ENCODE peak calls at places on chromosomes 12 and 14, in four cellular contexts. One of them, this sample, is unnamed.

GRCh38 chr14:76917759-76918175 is 91.6 kb downstream of the LRRC74A start:
- DNase-seq in Calu3: no peak
- DNase-seq in endothelial cell: no peak
- DNase-seq in WTC11: no peak
- DNase-seq in this sample: no peak

GRCh38 chr14:51386411-51386810 is 146.4 kb downstream of the TMX1 start:
- DNase-seq in WTC11: no peak
- DNase-seq in endothelial cell: no peak
- DNase-seq in Calu3: no peak
- DNase-seq in this sample: no peak

GRCh38 chr14:54348001-54348611 is 48.7 kb upstream of the CDKN3 start:
- DNase-seq in Calu3: peak; percentile 46
- DNase-seq in WTC11: no peak
- DNase-seq in endothelial cell: peak; percentile 46
- DNase-seq in this sample: peak; percentile 71

GRCh38 chr12:7219599-7220243 is 30.2 kb downstream of the PEX5 start:
- DNase-seq in WTC11: peak; percentile 77
- DNase-seq in endothelial cell: peak; percentile 73
- DNase-seq in Calu3: peak; percentile 72
- DNase-seq in this sample: peak; percentile 62

GRCh38 chr12:46675736-46676135 is 150.1 kb downstream of the SLC38A4 start:
- DNase-seq in Calu3: peak; percentile 24
- DNase-seq in endothelial cell: peak; percentile 7
- DNase-seq in WTC11: peak; percentile 31
- DNase-seq in this sample: peak; percentile 20

GRCh38 chr12:125132698-125133400 is 67.6 kb downstream of the AACS start:
- DNase-seq in endothelial cell: no peak
- DNase-seq in Calu3: no peak
- DNase-seq in WTC11: no peak
- DNase-seq in this sample: no peak

GRCh38 chr14:64060199-64060545 is 207.4 kb downstream of the SYNE2 start:
- DNase-seq in WTC11: no peak
- DNase-seq in endothelial cell: no peak
- DNase-seq in Calu3: no peak
- DNase-seq in this sample: no peak

GRCh38 chr12:83158613-83159207 is 472.0 kb downstream of the TMTC2 start:
- DNase-seq in WTC11: no peak
- DNase-seq in Calu3: no peak
- DNase-seq in endothelial cell: no peak
- DNase-seq in this sample: no peak

GRCh38 chr12:79692249-79692619 is 1.5 kb upstream of the PAWR start:
- DNase-seq in Calu3: no peak
- DNase-seq in endothelial cell: no peak
- DNase-seq in WTC11: no peak
- DNase-seq in this sample: no peak

GRCh38 chr12:15486859-15487258 is 164.6 kb downstream of the PTPRO start:
- DNase-seq in Calu3: no peak
- DNase-seq in WTC11: no peak
- DNase-seq in endothelial cell: no peak
- DNase-seq in this sample: no peak

GRCh38 chr12:23281295-23281694 is 656.3 kb downstream of the ETNK1 start:
- DNase-seq in Calu3: no peak
- DNase-seq in WTC11: no peak
- DNase-seq in endothelial cell: no peak
- DNase-seq in this sample: no peak

GRCh38 chr12:108532061-108532848 is 17.2 kb downstream of the FICD start:
- DNase-seq in Calu3: no peak
- DNase-seq in endothelial cell: no peak
- DNase-seq in WTC11: no peak
- DNase-seq in this sample: no peak

GRCh38 chr14:95189400-95190162 is 32.3 kb upstream of the DICER1 start:
- DNase-seq in WTC11: no peak
- DNase-seq in endothelial cell: no peak
- DNase-seq in Calu3: no peak
- DNase-seq in this sample: no peak

GRCh38 chr12:129486931-129487330 is 416.9 kb downstream of the TMEM132D start:
- DNase-seq in endothelial cell: no peak
- DNase-seq in WTC11: no peak
- DNase-seq in Calu3: no peak
- DNase-seq in this sample: no peak

GRCh38 chr12:56922032-56922431 is 12.2 kb downstream of the SDR9C7 start:
- DNase-seq in endothelial cell: no peak
- DNase-seq in Calu3: no peak
- DNase-seq in WTC11: no peak
- DNase-seq in this sample: no peak

GRCh38 chr14:32559048-32559447 is 229.9 kb downstream of the AKAP6 start:
- DNase-seq in WTC11: no peak
- DNase-seq in endothelial cell: no peak
- DNase-seq in Calu3: no peak
- DNase-seq in this sample: no peak

GRCh38 chr14:58133739-58134138 is 18.3 kb downstream of the ARMH4 start:
- DNase-seq in WTC11: no peak
- DNase-seq in Calu3: no peak
- DNase-seq in endothelial cell: no peak
- DNase-seq in this sample: no peak

GRCh38 chr14:52825085-52825484 is 33.7 kb upstream of the GNPNAT1 start:
- DNase-seq in WTC11: no peak
- DNase-seq in endothelial cell: no peak
- DNase-seq in Calu3: no peak
- DNase-seq in this sample: no peak

GRCh38 chr12:24596768-24597388 is 352.0 kb downstream of the BCAT1 start:
- DNase-seq in endothelial cell: no peak
- DNase-seq in WTC11: no peak
- DNase-seq in Calu3: no peak
- DNase-seq in this sample: peak; percentile 31

GRCh38 chr14:72688990-72689677 is 204.8 kb downstream of the DPF3 start:
- DNase-seq in WTC11: no peak
- DNase-seq in endothelial cell: no peak
- DNase-seq in Calu3: no peak
- DNase-seq in this sample: no peak

GRCh38 chr12:4241592-4241991 is 32.0 kb upstream of the CCND2 start:
- DNase-seq in Calu3: no peak
- DNase-seq in WTC11: no peak
- DNase-seq in endothelial cell: no peak
- DNase-seq in this sample: no peak

GRCh38 chr14:71754422-71755095 is 177.7 kb upstream of the RGS6 start:
- DNase-seq in WTC11: peak; percentile 36
- DNase-seq in endothelial cell: no peak
- DNase-seq in Calu3: no peak
- DNase-seq in this sample: no peak

GRCh38 chr14:33908540-33909223 is 42.2 kb downstream of the EGLN3 start:
- DNase-seq in Calu3: no peak
- DNase-seq in endothelial cell: no peak
- DNase-seq in WTC11: peak; percentile 26
- DNase-seq in this sample: no peak

GRCh38 chr12:45415393-45415817 is 199.5 kb downstream of the ANO6 start:
- DNase-seq in Calu3: no peak
- DNase-seq in WTC11: no peak
- DNase-seq in endothelial cell: no peak
- DNase-seq in this sample: peak; percentile 56

GRCh38 chr14:104877806-104878550 is 12.9 kb downstream of the CEP170B start:
- DNase-seq in Calu3: no peak
- DNase-seq in WTC11: no peak
- DNase-seq in endothelial cell: no peak
- DNase-seq in this sample: no peak

GRCh38 chr14:104880584-104881210 is 15.6 kb downstream of the CEP170B start:
- DNase-seq in WTC11: no peak
- DNase-seq in Calu3: no peak
- DNase-seq in endothelial cell: no peak
- DNase-seq in this sample: no peak

GRCh38 chr14:104879983-104880565 is 15.0 kb downstream of the CEP170B start:
- DNase-seq in Calu3: no peak
- DNase-seq in WTC11: no peak
- DNase-seq in endothelial cell: no peak
- DNase-seq in this sample: no peak

GRCh38 chr14:104878582-104878981 is 13.5 kb downstream of the CEP170B start:
- DNase-seq in Calu3: no peak
- DNase-seq in endothelial cell: no peak
- DNase-seq in WTC11: no peak
- DNase-seq in this sample: no peak

DNA sequence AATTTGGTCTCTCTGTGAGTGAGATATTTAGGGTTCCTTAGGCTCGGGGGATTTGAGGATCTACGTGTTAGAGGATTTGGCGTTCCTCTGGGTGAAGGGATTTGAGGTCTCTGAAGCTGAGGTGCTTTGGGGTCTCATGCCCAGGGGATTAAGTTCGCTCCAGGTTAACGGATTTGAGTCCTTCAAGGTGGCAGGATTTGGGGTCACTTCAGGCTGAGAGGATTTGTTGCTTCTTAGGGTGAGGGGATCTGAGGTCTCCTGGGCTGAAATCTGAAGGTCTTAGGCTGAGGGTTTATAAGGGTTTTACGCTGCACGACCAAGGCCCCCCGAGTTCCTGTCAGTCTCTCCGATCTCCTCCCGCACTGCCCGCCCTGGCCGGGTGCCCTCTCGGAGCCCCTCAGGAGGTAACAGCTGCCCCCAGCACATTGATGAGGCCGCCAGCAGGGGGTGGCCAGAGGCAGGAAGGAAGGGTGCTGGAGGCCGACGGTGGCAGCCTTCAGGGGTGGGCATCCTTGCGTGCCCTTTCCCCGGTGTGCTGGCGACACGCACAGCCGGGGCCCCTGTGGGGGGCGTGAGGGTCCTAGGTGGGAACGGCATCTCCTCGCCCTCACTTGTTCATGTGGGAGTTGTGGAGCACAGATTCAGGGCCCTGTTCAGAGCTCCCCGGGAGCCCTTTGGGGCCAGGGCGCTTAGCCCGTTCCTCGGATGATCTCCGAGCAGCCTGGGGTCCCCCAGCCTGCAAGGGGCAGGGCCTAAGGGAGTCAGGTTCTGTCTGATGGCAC is 14.3 kb downstream of the CEP170B start:
- DNase-seq in WTC11: no peak
- DNase-seq in Calu3: no peak
- DNase-seq in endothelial cell: no peak
- DNase-seq in this sample: no peak
- TF ChIP-seq CTCF in WTC11: no peak
- TF ChIP-seq CTCF in Calu3: no peak
- TF ChIP-seq CTCF in endothelial cell: no peak
- TF ChIP-seq CTCF in this sample: no peak

DNA sequence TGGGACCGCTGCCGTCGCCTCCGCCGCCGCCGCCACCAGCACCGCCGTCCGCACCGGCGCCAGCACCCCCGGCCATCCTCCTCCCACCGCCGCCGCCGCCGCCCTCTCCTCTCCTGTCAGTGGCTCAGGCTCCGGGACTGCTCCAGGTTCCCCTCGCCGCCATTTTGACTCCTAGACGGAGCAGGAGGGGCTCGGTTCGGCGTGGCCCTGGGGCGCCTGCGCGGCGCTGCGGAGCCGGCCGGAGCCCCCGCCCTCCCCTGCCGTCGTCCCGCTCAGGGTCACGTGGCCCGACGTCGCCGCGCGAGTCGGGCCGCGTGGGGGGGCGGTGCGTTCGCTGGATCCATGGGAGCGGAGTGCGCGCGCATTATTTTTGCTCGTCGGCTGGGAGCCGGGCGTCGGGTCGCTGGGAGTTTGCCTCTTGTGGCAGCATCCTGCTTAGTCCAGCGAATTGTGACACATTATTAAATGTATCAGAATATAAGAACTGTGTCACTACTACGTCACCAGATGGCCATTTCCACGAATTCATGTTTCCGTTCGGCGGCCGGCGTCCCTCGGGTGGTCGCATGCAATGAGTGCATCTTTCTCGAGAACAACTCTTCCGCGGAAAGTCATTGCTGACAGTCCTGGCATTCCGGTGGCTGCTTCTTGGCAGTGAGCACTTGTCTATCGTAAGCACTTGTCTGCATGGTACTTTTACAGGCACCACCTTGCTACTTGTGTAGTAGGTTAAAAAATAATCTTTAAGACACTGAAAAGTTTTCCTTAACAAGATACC is at the start of gene BTBD7:
- DNase-seq in WTC11: peak; percentile 91
- DNase-seq in endothelial cell: peak; percentile 98
- DNase-seq in Calu3: peak; percentile 96
- DNase-seq in this sample: peak; percentile 98
- TF ChIP-seq CTCF in WTC11: no peak
- TF ChIP-seq CTCF in endothelial cell: no peak
- TF ChIP-seq CTCF in Calu3: no peak
- TF ChIP-seq CTCF in this sample: no peak

GRCh38 chr12:70590051-70590450 is 47.2 kb downstream of the PTPRB start:
- DNase-seq in WTC11: peak; percentile 81
- DNase-seq in Calu3: peak; percentile 84
- DNase-seq in endothelial cell: peak; percentile 78
- DNase-seq in this sample: peak; percentile 51

GRCh38 chr12:70592664-70593063 is 44.6 kb downstream of the PTPRB start:
- DNase-seq in Calu3: no peak
- DNase-seq in endothelial cell: no peak
- DNase-seq in WTC11: no peak
- DNase-seq in this sample: no peak

DNA sequence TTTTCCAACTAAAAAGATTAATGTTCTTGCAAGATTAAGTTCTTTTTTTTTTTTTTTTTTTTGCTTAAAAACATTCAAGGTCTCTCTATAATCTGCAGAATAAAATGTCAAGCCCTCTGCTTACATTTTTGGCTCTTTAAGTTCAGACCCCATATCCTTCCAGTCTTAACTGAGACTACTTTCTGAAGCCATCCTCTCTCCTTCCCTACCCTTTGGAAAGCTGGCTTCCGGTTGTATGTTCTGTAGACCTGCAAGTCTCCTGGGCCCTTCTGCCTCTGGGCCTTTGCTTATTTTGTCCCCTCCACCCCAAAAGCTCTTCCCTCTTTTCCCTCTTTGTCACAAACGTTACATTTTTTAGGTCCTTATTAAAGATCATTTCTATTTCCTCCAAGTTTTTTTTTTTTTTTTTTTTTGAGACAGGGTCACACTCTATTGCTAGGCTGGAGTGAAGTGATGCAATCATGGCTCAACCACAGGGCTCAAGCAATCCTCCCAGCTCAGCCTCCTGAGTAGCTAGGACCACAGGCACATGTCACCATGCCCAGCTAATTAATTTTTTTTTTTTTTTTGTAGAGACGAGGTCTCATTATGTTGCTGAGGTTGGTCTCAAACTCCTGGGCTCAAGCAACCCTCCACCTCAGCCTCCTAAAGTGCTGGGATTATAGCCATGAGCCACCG is 46.5 kb downstream of the PTPRB start:
- DNase-seq in endothelial cell: no peak
- DNase-seq in Calu3: no peak
- DNase-seq in WTC11: no peak
- DNase-seq in this sample: no peak
- TF ChIP-seq CTCF in endothelial cell: no peak
- TF ChIP-seq CTCF in Calu3: no peak
- TF ChIP-seq CTCF in WTC11: no peak
- TF ChIP-seq CTCF in this sample: no peak

GRCh38 chr14:21093018-21093417 is 5.4 kb downstream of the ZNF219 start:
- DNase-seq in Calu3: no peak
- DNase-seq in endothelial cell: no peak
- DNase-seq in WTC11: peak; percentile 36
- DNase-seq in this sample: no peak

GRCh38 chr14:21095430-21096205 is 2.8 kb downstream of the ZNF219 start:
- DNase-seq in endothelial cell: no peak
- DNase-seq in Calu3: no peak
- DNase-seq in WTC11: no peak
- DNase-seq in this sample: no peak

GRCh38 chr14:21091784-21092146 is 6.7 kb downstream of the ZNF219 start:
- DNase-seq in WTC11: no peak
- DNase-seq in Calu3: no peak
- DNase-seq in endothelial cell: no peak
- DNase-seq in this sample: no peak

GRCh38 chr14:21092147-21093011 is 6.1 kb downstream of the ZNF219 start:
- DNase-seq in WTC11: peak; percentile 94
- DNase-seq in endothelial cell: peak; percentile 94
- DNase-seq in Calu3: peak; percentile 90
- DNase-seq in this sample: peak; percentile 94

GRCh38 chr14:21093769-21094681 is 4.4 kb downstream of the ZNF219 start:
- DNase-seq in WTC11: peak; percentile 78
- DNase-seq in endothelial cell: no peak
- DNase-seq in Calu3: no peak
- DNase-seq in this sample: no peak
- TF ChIP-seq CTCF in WTC11: peak; percentile 38
- TF ChIP-seq CTCF in endothelial cell: peak; percentile 72
- TF ChIP-seq CTCF in Calu3: no peak
- TF ChIP-seq CTCF in this sample: no peak

This sample was measured in GM13976.